ENCODE peak calls at places on chromosome 1, in six cellular contexts. S is A549, W is erythroblast, D is transverse colon, I is stomach, U is K562. E is an unnamed sample.

GRCh38 chr1:204314209-204314892 is 45.4 kb downstream of the PLEKHA6 start:
- DNase-seq in S (no peak), W (no peak), D (no peak), I (no peak), U (no peak), E (no peak)

GRCh38 chr1:113616201-113616600 is 143.1 kb downstream of the PHTF1 start:
- DNase-seq in S (no peak), W (no peak), D (no peak), I (no peak), U (no peak), E (no peak)

GRCh38 chr1:2823921-2824660 is 22.6 kb upstream of the TTC34 start:
- DNase-seq in S (no peak), W (no peak), D (no peak), I (no peak), U (no peak), E (no peak)

GRCh38 chr1:40064797-40065492 is 24.4 kb downstream of the CAP1 start:
- DNase-seq in S (no peak), W (no peak), D (peak), I (no peak), U (no peak), E (no peak)

GRCh38 chr1:29498126-29499100 is 262.1 kb downstream of the PTPRU start:
- DNase-seq in S (no peak), W (no peak), D (no peak), I (peak), U (no peak), E (peak)

GRCh38 chr1:30232288-30232899 is 491.0 kb downstream of the MATN1 start:
- DNase-seq in S (peak), W (peak), D (no peak), I (no peak), U (peak), E (peak)

GRCh38 chr1:71047635-71048607 is at the start of gene PTGER3:
- DNase-seq in S (no peak), W (peak), D (peak), I (peak), U (peak), E (no peak)

GRCh38 chr1:183200451-183200850 is 14.4 kb downstream of the LAMC2 start:
- DNase-seq in S (no peak), W (no peak), D (no peak), I (no peak), U (no peak), E (no peak)

GRCh38 chr1:73034255-73034654 is 751.9 kb upstream of the NEGR1 start:
- DNase-seq in S (no peak), W (no peak), D (no peak), I (no peak), U (no peak), E (no peak)

GRCh38 chr1:18282851-18283600 is 175.4 kb downstream of the IGSF21 start:
- DNase-seq in S (no peak), W (no peak), D (no peak), I (no peak), U (no peak), E (no peak)

GRCh38 chr1:228206582-228207351 is 1.1 kb upstream of the OBSCN start:
- DNase-seq in S (no peak), W (no peak), D (no peak), I (no peak), U (no peak), E (no peak)

GRCh38 chr1:228207381-228207810 is 448 bp upstream of the OBSCN start:
- DNase-seq in S (no peak), W (no peak), D (no peak), I (no peak), U (no peak), E (no peak)

GRCh38 chr1:228208831-228209524 is 1.1 kb downstream of the OBSCN start:
- DNase-seq in S (no peak), W (no peak), D (no peak), I (no peak), U (no peak), E (no peak)

GRCh38 chr1:228209657-228210056 is 1.8 kb downstream of the OBSCN start:
- DNase-seq in S (no peak), W (no peak), D (no peak), I (no peak), U (no peak), E (no peak)

DNA sequence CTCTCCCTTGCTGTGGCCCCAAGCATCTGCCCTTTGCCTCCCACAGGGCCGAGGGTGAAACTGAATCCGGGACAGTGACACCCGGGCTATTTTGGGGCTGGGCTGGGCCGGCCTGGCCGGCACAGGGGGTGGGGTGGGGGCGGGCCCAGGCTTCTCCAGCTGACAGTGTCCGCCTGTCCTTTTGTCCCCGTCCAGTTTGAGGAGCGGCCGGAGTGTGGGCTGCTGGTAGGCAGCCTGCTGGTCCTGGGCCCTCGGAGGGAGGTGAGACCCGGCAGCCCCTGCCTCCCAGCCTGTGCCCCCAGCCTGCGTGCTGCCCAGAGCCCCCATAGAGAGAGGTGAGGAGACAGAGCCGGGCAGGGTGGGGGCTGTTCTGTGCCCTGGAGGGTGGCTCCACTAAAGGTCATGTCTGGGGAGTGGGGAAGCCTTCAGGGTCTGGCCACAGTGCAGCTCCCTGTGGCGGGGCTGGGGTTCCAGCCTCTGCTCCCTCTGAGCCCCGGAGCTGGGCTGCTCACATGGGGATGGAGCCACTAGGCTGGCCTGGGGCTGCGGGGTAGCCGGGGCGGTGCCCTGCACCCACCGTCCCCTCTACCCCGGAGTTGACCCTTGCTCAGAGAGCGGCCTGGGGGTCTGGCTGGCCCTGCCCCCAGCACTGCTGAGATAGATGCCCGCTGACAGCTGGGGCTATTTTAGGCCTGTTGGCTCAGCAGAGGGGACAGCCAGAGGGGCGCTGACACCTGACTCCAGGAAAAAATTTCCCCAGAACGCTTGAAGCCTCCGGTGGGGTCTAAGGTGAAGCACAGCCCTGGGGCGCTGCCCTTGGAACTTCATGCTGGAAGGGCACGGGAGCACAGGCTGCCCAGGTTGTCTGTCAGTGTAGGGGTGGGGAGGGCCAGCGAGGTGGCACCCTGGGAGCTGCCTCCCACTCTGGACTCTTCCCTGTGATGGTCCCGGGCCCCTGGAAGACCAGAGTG is at the start of gene OBSCN:
- DNase-seq in S (no peak), W (no peak), D (no peak), I (no peak), U (peak), E (no peak)
- TF ChIP-seq POLR2A in S (no peak), W (no peak), D (no peak), I (no peak), U (no peak), E (no peak)

DNA sequence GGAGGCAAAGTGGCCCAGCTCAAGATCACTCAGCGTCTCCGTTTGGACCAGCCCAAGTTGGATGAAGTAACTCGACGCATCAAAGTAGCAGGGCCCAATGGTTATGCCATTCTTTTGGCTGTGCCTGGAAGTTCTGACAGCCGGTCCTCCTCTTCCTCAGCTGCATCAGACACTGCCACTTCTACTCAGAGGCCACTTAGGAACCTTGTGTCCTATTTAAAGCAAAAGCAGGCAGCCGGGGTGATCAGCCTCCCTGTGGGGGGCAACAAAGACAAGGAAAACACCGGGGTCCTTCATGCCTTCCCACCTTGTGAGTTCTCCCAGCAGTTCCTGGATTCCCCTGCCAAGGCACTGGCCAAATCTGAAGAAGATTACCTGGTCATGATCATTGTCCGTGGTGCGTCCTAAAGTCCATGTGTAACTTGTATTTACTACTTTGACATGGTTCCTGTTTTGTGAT is 2.7 kb downstream of the RBM15 start:
- DNase-seq in S (no peak), W (peak), D (no peak), I (no peak), U (no peak), E (no peak)
- TF ChIP-seq POLR2A in S (no peak), W (no peak), D (no peak), I (no peak), U (no peak), E (no peak)

GRCh38 chr1:226702957-226703831 is 35.9 kb downstream of the ITPKB start:
- DNase-seq in S (peak), W (peak), D (peak), I (peak), U (peak), E (peak)
- TF ChIP-seq POLR2A in S (peak), W (peak), D (peak), I (no peak), U (no peak), E (peak)

GRCh38 chr1:15974855-15975254 is 1.0 kb downstream of the ZBTB17 start:
- DNase-seq in S (no peak), W (no peak), D (no peak), I (no peak), U (no peak), E (no peak)

GRCh38 chr1:15975358-15975804 is 520 bp downstream of the ZBTB17 start:
- DNase-seq in S (peak), W (peak), D (peak), I (peak), U (peak), E (peak)

GRCh38 chr1:15972409-15972808 is 3.5 kb downstream of the ZBTB17 start:
- DNase-seq in S (no peak), W (no peak), D (no peak), I (no peak), U (no peak), E (no peak)

GRCh38 chr1:15973772-15974171 is 2.1 kb downstream of the ZBTB17 start:
- DNase-seq in S (no peak), W (no peak), D (no peak), I (no peak), U (no peak), E (no peak)

DNA sequence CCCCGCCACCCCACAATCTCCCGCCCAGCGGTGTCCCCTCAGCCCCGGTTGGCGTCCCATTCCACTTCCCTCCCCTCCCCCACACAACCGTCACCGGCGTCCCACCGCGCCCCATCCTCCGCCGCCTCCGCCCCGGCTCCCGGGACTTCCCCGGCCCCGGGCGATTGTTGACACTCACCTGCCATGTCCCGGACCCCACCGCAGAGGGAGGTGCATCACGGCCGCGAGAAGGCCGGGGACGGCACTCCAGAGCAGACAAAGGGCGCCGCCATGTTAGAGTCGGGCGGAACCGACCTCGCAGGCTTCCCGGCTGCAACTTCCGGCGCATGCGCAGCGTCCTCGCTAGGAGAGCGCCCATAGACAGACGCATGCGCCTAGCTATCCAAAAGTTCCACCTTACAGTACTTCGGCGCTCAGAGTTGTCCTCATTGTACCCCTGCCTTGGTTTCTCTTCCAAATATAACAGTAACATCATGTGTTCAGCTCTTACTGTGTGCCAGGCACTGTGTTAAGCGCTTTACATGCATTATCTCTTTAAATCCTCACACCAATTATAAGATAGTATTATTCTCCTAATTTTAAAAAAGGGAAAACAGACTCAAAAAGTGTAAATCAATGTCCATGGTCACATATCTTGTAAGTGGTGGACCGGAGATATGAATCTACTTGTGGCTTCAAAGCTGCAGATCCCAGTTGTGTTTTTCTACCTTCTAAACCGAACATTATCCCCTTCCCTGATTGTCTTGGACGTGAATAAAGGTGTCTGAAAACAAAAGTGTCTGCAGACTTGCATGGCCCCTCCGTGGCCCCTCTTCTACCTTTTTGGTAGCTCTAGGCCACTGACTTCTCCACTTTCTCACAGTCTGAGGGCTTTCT is at the start of gene ZBTB17:
- DNase-seq in S (peak), W (peak), D (peak), I (peak), U (peak), E (peak)
- TF ChIP-seq POLR2A in S (peak), W (peak), D (peak), I (no peak), U (peak), E (peak)

GRCh38 chr1:16351994-16352841 is at the start of gene FBXO42:
- DNase-seq in S (peak), W (peak), D (peak), I (peak), U (peak), E (peak)
- TF ChIP-seq POLR2A in S (peak), W (peak), D (peak), I (no peak), U (peak), E (peak)

GRCh38 chr1:248901578-248901977 is 4.5 kb upstream of the PGBD2 start:
- DNase-seq in S (no peak), W (no peak), D (no peak), I (no peak), U (no peak), E (no peak)

GRCh38 chr1:248904437-248905216 is 1.4 kb upstream of the PGBD2 start:
- DNase-seq in S (no peak), W (no peak), D (no peak), I (no peak), U (no peak), E (no peak)

GRCh38 chr1:248906741-248907661 is 966 bp downstream of the PGBD2 start:
- DNase-seq in S (no peak), W (no peak), D (no peak), I (no peak), U (no peak), E (no peak)

GRCh38 chr1:248905662-248905948 is 430 bp upstream of the PGBD2 start:
- DNase-seq in S (no peak), W (no peak), D (no peak), I (no peak), U (no peak), E (no peak)

GRCh38 chr1:248905949-248906740 is at the start of gene PGBD2:
- DNase-seq in S (peak), W (peak), D (peak), I (peak), U (peak), E (peak)
- TF ChIP-seq POLR2A in S (peak), W (peak), D (peak), I (no peak), U (peak), E (peak)

GRCh38 chr1:209839875-209840491 is 12.2 kb downstream of the UTP25 start:
- DNase-seq in S (peak), W (peak), D (no peak), I (no peak), U (no peak), E (peak)
- TF ChIP-seq POLR2A in S (no peak), W (no peak), D (no peak), I (no peak), U (no peak), E (no peak)

DNA sequence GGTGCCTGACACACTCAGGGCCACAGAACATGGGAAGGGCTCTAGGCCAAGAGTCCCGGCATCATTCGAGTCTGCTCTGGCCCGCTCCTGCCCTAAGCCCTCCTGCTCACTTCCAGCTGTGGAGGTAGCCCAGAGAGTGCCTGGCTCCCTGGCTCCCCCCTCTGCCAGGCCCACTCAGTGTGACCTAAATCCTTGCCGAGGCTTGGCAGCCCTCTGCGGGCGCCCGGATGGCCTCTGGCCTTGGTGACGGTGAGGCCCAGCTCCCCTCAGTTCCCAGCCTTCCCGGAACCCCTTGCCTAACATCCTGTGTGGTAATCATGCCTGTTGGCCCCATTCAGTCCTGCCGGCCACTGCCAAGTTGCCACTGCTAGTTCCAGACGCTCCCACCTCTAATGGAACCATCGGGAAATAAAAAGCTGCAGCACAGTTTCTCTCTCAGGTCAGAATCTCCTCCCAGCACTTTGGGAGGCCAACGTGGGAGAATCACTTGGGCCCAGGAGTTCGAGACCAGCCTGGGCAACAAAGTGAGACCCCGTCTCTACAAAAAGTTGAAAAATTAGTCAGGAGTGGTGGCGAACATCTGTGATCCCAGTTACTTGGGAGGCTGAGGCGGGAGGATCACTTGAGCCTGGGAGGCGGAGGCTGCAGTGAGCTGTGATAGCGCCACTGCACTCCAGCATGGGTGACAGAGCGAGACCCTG is 1.2 kb upstream of the H6PD start:
- DNase-seq in S (no peak), W (no peak), D (peak), I (peak), U (no peak), E (no peak)
- TF ChIP-seq POLR2A in S (no peak), W (no peak), D (peak), I (no peak), U (no peak), E (no peak)

DNA sequence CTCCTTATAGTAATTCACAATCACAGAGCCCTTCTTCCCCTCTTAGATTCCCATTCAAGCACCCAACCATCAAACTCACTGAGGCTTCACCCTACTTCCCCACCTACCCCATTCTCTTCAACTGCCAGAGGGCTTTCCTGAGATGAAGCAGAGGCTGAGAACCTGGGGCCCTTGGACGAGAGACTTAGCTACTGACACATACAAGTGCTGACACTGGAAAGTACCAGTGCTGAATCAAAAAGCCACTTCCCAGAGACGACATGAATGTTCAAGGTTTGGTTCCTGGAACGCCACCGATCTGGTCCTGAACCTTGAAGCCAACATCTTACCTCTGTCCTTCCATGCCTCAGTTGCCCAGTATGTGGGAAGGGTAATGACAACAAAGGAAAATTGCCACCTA is 16.6 kb upstream of the RAP1A start:
- DNase-seq in S (no peak), W (no peak), D (no peak), I (no peak), U (no peak), E (no peak)
- TF ChIP-seq POLR2A in S (no peak), W (no peak), D (no peak), I (no peak), U (no peak), E (no peak)